ENCODE peak calls at places on chromosomes 12 and 14, in ten cellular contexts. One of them, this sample, is unnamed.

GRCh38 chr12:10363922-10364838 is 25.7 kb downstream of the KLRK1 start:
- DNase-seq in left ventricle myocardium inferior: peak
- DNase-seq in heart left ventricle: peak
- DNase-seq in ovary: peak
- DNase-seq in AG09309: no peak
- DNase-seq in dorsolateral prefrontal cortex: peak
- DNase-seq in psoas muscle: peak
- DNase-seq in thyroid gland: peak
- DNase-seq in brain microvascular endothelial cell: peak
- DNase-seq in foreskin fibroblast: peak
- DNase-seq in this sample: peak

GRCh38 chr12:546265-546919 is 86.7 kb downstream of the B4GALNT3 start:
- DNase-seq in thyroid gland: no peak
- DNase-seq in brain microvascular endothelial cell: no peak
- DNase-seq in AG09309: no peak
- DNase-seq in dorsolateral prefrontal cortex: no peak
- DNase-seq in ovary: no peak
- DNase-seq in heart left ventricle: no peak
- DNase-seq in left ventricle myocardium inferior: no peak
- DNase-seq in psoas muscle: no peak
- DNase-seq in foreskin fibroblast: no peak
- DNase-seq in this sample: no peak

GRCh38 chr14:74973905-74974363 is 18.5 kb upstream of the PGF start:
- DNase-seq in thyroid gland: no peak
- DNase-seq in foreskin fibroblast: no peak
- DNase-seq in brain microvascular endothelial cell: no peak
- DNase-seq in AG09309: no peak
- DNase-seq in ovary: no peak
- DNase-seq in heart left ventricle: no peak
- DNase-seq in dorsolateral prefrontal cortex: no peak
- DNase-seq in left ventricle myocardium inferior: no peak
- DNase-seq in psoas muscle: no peak
- DNase-seq in this sample: no peak

GRCh38 chr14:32820686-32821085 is 118.0 kb upstream of the NPAS3 start:
- DNase-seq in ovary: no peak
- DNase-seq in thyroid gland: no peak
- DNase-seq in left ventricle myocardium inferior: peak
- DNase-seq in heart left ventricle: peak
- DNase-seq in foreskin fibroblast: no peak
- DNase-seq in dorsolateral prefrontal cortex: no peak
- DNase-seq in AG09309: no peak
- DNase-seq in psoas muscle: no peak
- DNase-seq in brain microvascular endothelial cell: no peak
- DNase-seq in this sample: no peak

GRCh38 chr12:103969391-103969790 is 3.7 kb downstream of the TDG start:
- DNase-seq in heart left ventricle: no peak
- DNase-seq in left ventricle myocardium inferior: no peak
- DNase-seq in thyroid gland: no peak
- DNase-seq in AG09309: no peak
- DNase-seq in ovary: no peak
- DNase-seq in brain microvascular endothelial cell: peak
- DNase-seq in psoas muscle: no peak
- DNase-seq in foreskin fibroblast: peak
- DNase-seq in dorsolateral prefrontal cortex: no peak
- DNase-seq in this sample: peak

GRCh38 chr12:39300799-39301198 is 142.1 kb downstream of the KIF21A start:
- DNase-seq in psoas muscle: no peak
- DNase-seq in heart left ventricle: no peak
- DNase-seq in ovary: no peak
- DNase-seq in AG09309: peak
- DNase-seq in thyroid gland: no peak
- DNase-seq in brain microvascular endothelial cell: peak
- DNase-seq in left ventricle myocardium inferior: no peak
- DNase-seq in foreskin fibroblast: peak
- DNase-seq in dorsolateral prefrontal cortex: no peak
- DNase-seq in this sample: no peak

GRCh38 chr14:38412654-38413053 is 156.8 kb upstream of the CLEC14A start:
- DNase-seq in left ventricle myocardium inferior: peak
- DNase-seq in heart left ventricle: peak
- DNase-seq in ovary: no peak
- DNase-seq in foreskin fibroblast: no peak
- DNase-seq in AG09309: no peak
- DNase-seq in brain microvascular endothelial cell: no peak
- DNase-seq in dorsolateral prefrontal cortex: no peak
- DNase-seq in thyroid gland: no peak
- DNase-seq in psoas muscle: no peak
- DNase-seq in this sample: no peak

GRCh38 chr12:26238341-26239126 is 43.2 kb downstream of the SSPN start:
- DNase-seq in dorsolateral prefrontal cortex: no peak
- DNase-seq in thyroid gland: peak
- DNase-seq in left ventricle myocardium inferior: peak
- DNase-seq in ovary: no peak
- DNase-seq in heart left ventricle: peak
- DNase-seq in brain microvascular endothelial cell: no peak
- DNase-seq in AG09309: no peak
- DNase-seq in psoas muscle: peak
- DNase-seq in foreskin fibroblast: no peak
- DNase-seq in this sample: no peak

GRCh38 chr14:50954811-50955372 is 10.6 kb upstream of the PYGL start:
- DNase-seq in psoas muscle: no peak
- DNase-seq in heart left ventricle: no peak
- DNase-seq in ovary: no peak
- DNase-seq in brain microvascular endothelial cell: peak
- DNase-seq in left ventricle myocardium inferior: no peak
- DNase-seq in dorsolateral prefrontal cortex: no peak
- DNase-seq in thyroid gland: no peak
- DNase-seq in foreskin fibroblast: peak
- DNase-seq in AG09309: no peak
- DNase-seq in this sample: peak

GRCh38 chr12:63982787-63983186 is 138.3 kb downstream of the SRGAP1 start:
- DNase-seq in dorsolateral prefrontal cortex: no peak
- DNase-seq in foreskin fibroblast: no peak
- DNase-seq in thyroid gland: no peak
- DNase-seq in heart left ventricle: no peak
- DNase-seq in left ventricle myocardium inferior: no peak
- DNase-seq in brain microvascular endothelial cell: no peak
- DNase-seq in ovary: no peak
- DNase-seq in psoas muscle: no peak
- DNase-seq in AG09309: no peak
- DNase-seq in this sample: no peak

GRCh38 chr14:49173765-49174373 is 412.3 kb downstream of the RPS29 start:
- DNase-seq in AG09309: peak
- DNase-seq in ovary: no peak
- DNase-seq in heart left ventricle: no peak
- DNase-seq in thyroid gland: peak
- DNase-seq in left ventricle myocardium inferior: no peak
- DNase-seq in foreskin fibroblast: peak
- DNase-seq in psoas muscle: no peak
- DNase-seq in brain microvascular endothelial cell: peak
- DNase-seq in dorsolateral prefrontal cortex: no peak
- DNase-seq in this sample: peak

GRCh38 chr14:21039585-21040369 is 2.4 kb upstream of the RNASE7 start:
- DNase-seq in dorsolateral prefrontal cortex: no peak
- DNase-seq in thyroid gland: peak
- DNase-seq in brain microvascular endothelial cell: peak
- DNase-seq in heart left ventricle: peak
- DNase-seq in foreskin fibroblast: peak
- DNase-seq in AG09309: no peak
- DNase-seq in ovary: peak
- DNase-seq in psoas muscle: peak
- DNase-seq in left ventricle myocardium inferior: no peak
- DNase-seq in this sample: peak

GRCh38 chr12:89906178-89906577 is 197.5 kb upstream of the ATP2B1 start:
- DNase-seq in thyroid gland: no peak
- DNase-seq in psoas muscle: no peak
- DNase-seq in heart left ventricle: no peak
- DNase-seq in dorsolateral prefrontal cortex: no peak
- DNase-seq in foreskin fibroblast: no peak
- DNase-seq in ovary: no peak
- DNase-seq in brain microvascular endothelial cell: no peak
- DNase-seq in AG09309: no peak
- DNase-seq in left ventricle myocardium inferior: no peak
- DNase-seq in this sample: no peak

DNA sequence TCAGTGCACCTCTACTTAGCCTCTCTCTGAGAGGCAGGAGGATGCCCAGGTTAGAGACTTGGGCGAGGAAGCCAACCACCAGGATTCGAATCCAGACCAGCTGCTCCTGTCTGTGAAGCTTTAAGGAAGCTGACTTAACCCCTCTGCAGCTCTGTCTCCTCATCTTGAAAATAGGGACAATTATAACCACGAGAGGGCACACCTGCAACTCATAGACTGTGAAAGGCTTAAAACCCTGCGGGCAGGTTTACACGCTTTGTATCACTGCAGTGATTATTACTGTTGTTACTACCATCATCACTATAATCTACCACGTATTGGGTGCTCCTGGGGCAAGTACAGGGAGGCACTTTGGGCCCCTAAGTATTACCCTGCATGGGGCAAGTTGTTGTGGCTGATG is 379.8 kb downstream of the VRK1 start:
- DNase-seq in dorsolateral prefrontal cortex: no peak
- DNase-seq in thyroid gland: no peak
- DNase-seq in psoas muscle: no peak
- DNase-seq in foreskin fibroblast: no peak
- DNase-seq in brain microvascular endothelial cell: no peak
- DNase-seq in AG09309: no peak
- DNase-seq in left ventricle myocardium inferior: no peak
- DNase-seq in ovary: no peak
- DNase-seq in heart left ventricle: no peak
- DNase-seq in this sample: peak
- TF ChIP-seq CTCF in dorsolateral prefrontal cortex: no peak
- TF ChIP-seq CTCF in thyroid gland: no peak
- TF ChIP-seq CTCF in psoas muscle: no peak
- TF ChIP-seq CTCF in foreskin fibroblast: no peak
- TF ChIP-seq CTCF in brain microvascular endothelial cell: no peak
- TF ChIP-seq CTCF in AG09309: peak
- TF ChIP-seq CTCF in left ventricle myocardium inferior: peak
- TF ChIP-seq CTCF in ovary: no peak
- TF ChIP-seq CTCF in heart left ventricle: no peak
- TF ChIP-seq CTCF in this sample: peak

DNA sequence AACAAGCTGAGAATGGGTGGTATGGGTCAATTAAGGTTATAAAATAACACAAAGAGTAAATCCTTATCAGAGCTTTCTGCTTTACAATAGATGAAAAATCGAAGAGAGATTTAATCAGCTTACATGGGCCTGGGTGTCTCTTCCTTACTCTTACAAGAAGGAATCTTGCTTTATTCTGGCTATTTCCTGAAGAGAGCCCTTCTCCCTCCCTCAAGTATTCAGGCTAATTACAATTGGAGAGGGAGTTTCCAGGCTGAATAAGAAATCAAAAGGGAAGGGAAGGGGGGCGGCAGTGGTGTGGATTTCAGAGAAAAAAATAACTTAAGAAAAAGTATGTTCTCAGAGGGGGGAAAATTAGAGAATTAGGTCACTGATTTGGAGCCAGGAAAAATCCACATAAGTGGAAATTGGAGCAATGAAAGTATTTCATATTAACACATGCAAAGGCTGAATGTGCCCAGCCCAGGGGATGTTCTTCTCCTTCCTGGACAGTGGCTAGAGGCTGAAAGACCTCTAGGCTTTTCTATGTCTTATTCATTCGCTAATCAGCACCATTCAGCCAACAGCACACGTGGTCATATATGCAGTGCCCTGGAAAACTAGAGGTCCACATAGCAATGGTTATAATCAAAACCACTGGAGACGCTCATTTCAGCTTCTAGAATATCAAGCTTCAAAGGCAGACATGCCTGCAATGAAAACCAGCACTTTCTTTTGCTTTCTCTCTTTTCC is 158.9 kb upstream of the BTG1 start:
- DNase-seq in thyroid gland: no peak
- DNase-seq in brain microvascular endothelial cell: peak
- DNase-seq in psoas muscle: no peak
- DNase-seq in heart left ventricle: no peak
- DNase-seq in left ventricle myocardium inferior: no peak
- DNase-seq in ovary: no peak
- DNase-seq in AG09309: peak
- DNase-seq in foreskin fibroblast: peak
- DNase-seq in dorsolateral prefrontal cortex: no peak
- DNase-seq in this sample: no peak
- H3K4me3 ChIP-seq in thyroid gland: no peak
- H3K4me3 ChIP-seq in brain microvascular endothelial cell: no peak
- H3K4me3 ChIP-seq in psoas muscle: no peak
- H3K4me3 ChIP-seq in heart left ventricle: no peak
- H3K4me3 ChIP-seq in left ventricle myocardium inferior: no peak
- H3K4me3 ChIP-seq in ovary: no peak
- H3K4me3 ChIP-seq in AG09309: no peak
- H3K4me3 ChIP-seq in foreskin fibroblast: no peak
- H3K4me3 ChIP-seq in dorsolateral prefrontal cortex: no peak
- H3K4me3 ChIP-seq in this sample: no peak

GRCh38 chr12:24073170-24073810 is 123.8 kb upstream of the SOX5 start:
- DNase-seq in foreskin fibroblast: no peak
- DNase-seq in thyroid gland: no peak
- DNase-seq in psoas muscle: no peak
- DNase-seq in AG09309: no peak
- DNase-seq in heart left ventricle: no peak
- DNase-seq in dorsolateral prefrontal cortex: no peak
- DNase-seq in left ventricle myocardium inferior: no peak
- DNase-seq in brain microvascular endothelial cell: no peak
- DNase-seq in ovary: no peak
- DNase-seq in this sample: no peak

GRCh38 chr12:24069532-24070395 is 120.3 kb upstream of the SOX5 start:
- DNase-seq in heart left ventricle: no peak
- DNase-seq in foreskin fibroblast: no peak
- DNase-seq in dorsolateral prefrontal cortex: no peak
- DNase-seq in brain microvascular endothelial cell: no peak
- DNase-seq in thyroid gland: no peak
- DNase-seq in AG09309: no peak
- DNase-seq in ovary: no peak
- DNase-seq in left ventricle myocardium inferior: no peak
- DNase-seq in psoas muscle: no peak
- DNase-seq in this sample: peak

GRCh38 chr12:24075650-24076049 is 126.2 kb upstream of the SOX5 start:
- DNase-seq in AG09309: no peak
- DNase-seq in brain microvascular endothelial cell: no peak
- DNase-seq in left ventricle myocardium inferior: no peak
- DNase-seq in psoas muscle: no peak
- DNase-seq in dorsolateral prefrontal cortex: no peak
- DNase-seq in ovary: no peak
- DNase-seq in heart left ventricle: no peak
- DNase-seq in thyroid gland: no peak
- DNase-seq in foreskin fibroblast: no peak
- DNase-seq in this sample: no peak

GRCh38 chr12:24071842-24072241 is 122.4 kb upstream of the SOX5 start:
- DNase-seq in psoas muscle: no peak
- DNase-seq in thyroid gland: no peak
- DNase-seq in dorsolateral prefrontal cortex: no peak
- DNase-seq in AG09309: no peak
- DNase-seq in ovary: no peak
- DNase-seq in foreskin fibroblast: no peak
- DNase-seq in heart left ventricle: no peak
- DNase-seq in left ventricle myocardium inferior: no peak
- DNase-seq in brain microvascular endothelial cell: no peak
- DNase-seq in this sample: no peak

GRCh38 chr12:24072302-24072701 is 122.8 kb upstream of the SOX5 start:
- DNase-seq in dorsolateral prefrontal cortex: no peak
- DNase-seq in left ventricle myocardium inferior: no peak
- DNase-seq in thyroid gland: no peak
- DNase-seq in foreskin fibroblast: no peak
- DNase-seq in AG09309: no peak
- DNase-seq in psoas muscle: no peak
- DNase-seq in heart left ventricle: no peak
- DNase-seq in brain microvascular endothelial cell: no peak
- DNase-seq in ovary: no peak
- DNase-seq in this sample: no peak
- TF ChIP-seq CTCF in dorsolateral prefrontal cortex: no peak
- TF ChIP-seq CTCF in left ventricle myocardium inferior: no peak
- TF ChIP-seq CTCF in thyroid gland: no peak
- TF ChIP-seq CTCF in foreskin fibroblast: no peak
- TF ChIP-seq CTCF in AG09309: no peak
- TF ChIP-seq CTCF in psoas muscle: no peak
- TF ChIP-seq CTCF in heart left ventricle: no peak
- TF ChIP-seq CTCF in brain microvascular endothelial cell: no peak
- TF ChIP-seq CTCF in ovary: no peak
- TF ChIP-seq CTCF in this sample: no peak

GRCh38 chr12:1972260-1972659 is 32.0 kb downstream of the DCP1B start:
- DNase-seq in foreskin fibroblast: peak
- DNase-seq in thyroid gland: no peak
- DNase-seq in AG09309: peak
- DNase-seq in left ventricle myocardium inferior: no peak
- DNase-seq in ovary: no peak
- DNase-seq in brain microvascular endothelial cell: no peak
- DNase-seq in dorsolateral prefrontal cortex: no peak
- DNase-seq in psoas muscle: no peak
- DNase-seq in heart left ventricle: no peak
- DNase-seq in this sample: peak
- H3K4me3 ChIP-seq in foreskin fibroblast: peak
- H3K4me3 ChIP-seq in thyroid gland: no peak
- H3K4me3 ChIP-seq in AG09309: no peak
- H3K4me3 ChIP-seq in left ventricle myocardium inferior: peak
- H3K4me3 ChIP-seq in ovary: no peak
- H3K4me3 ChIP-seq in brain microvascular endothelial cell: no peak
- H3K4me3 ChIP-seq in dorsolateral prefrontal cortex: no peak
- H3K4me3 ChIP-seq in psoas muscle: no peak
- H3K4me3 ChIP-seq in heart left ventricle: peak
- H3K4me3 ChIP-seq in this sample: no peak

This sample was measured in epithelial cell of esophagus.